ENCODE peak calls at places on chromosome 15, in ten cellular contexts. A is uterus, G is neuronal stem cell, P is upper lobe of left lung, I is IMR-90, O is H9, M is hepatocyte, L is fibroblast of lung, U is H1, F is testis. V is an unnamed sample.

GRCh38 chr15:87572381-87572780 is 684.2 kb downstream of the NTRK3 start:
- DNase-seq in A (no peak), G (no peak), P (no peak), I (no peak), O (no peak), M (no peak), L (peak; percentile 38), U (no peak), F (no peak), V (no peak)

GRCh38 chr15:66252411-66253295 is 897 bp downstream of the MEGF11 start:
- DNase-seq in A (no peak), G (peak; percentile 63), P (peak; percentile 93), I (no peak), O (peak; percentile 58), M (peak; percentile 80), L (peak; percentile 46), U (no peak), F (peak; percentile 58), V (peak; percentile 61)

GRCh38 chr15:85496551-85497545 is 116.4 kb downstream of the AKAP13 start:
- DNase-seq in A (no peak), G (no peak), P (no peak), I (no peak), O (no peak), M (no peak), L (no peak), U (no peak), F (no peak), V (no peak)

GRCh38 chr15:68431037-68431791 is 749 bp downstream of the ITGA11 start:
- DNase-seq in A (peak; percentile 77), G (peak; percentile 31), P (peak; percentile 88), I (no peak), O (peak; percentile 44), M (peak; percentile 40), L (no peak), U (no peak), F (peak; percentile 34), V (peak; percentile 68)

GRCh38 chr15:64070965-64071851 is 22.4 kb downstream of the CIAO2A start:
- DNase-seq in A (peak; percentile 85), G (no peak), P (no peak), I (peak; percentile 88), O (no peak), M (peak; percentile 83), L (peak; percentile 84), U (no peak), F (peak; percentile 61), V (peak; percentile 73)

GRCh38 chr15:63381301-63382192 is at the start of gene CA12:
- DNase-seq in A (peak; percentile 32), G (peak; percentile 38), P (peak; percentile 90), I (peak; percentile 55), O (peak; percentile 63), M (peak; percentile 68), L (peak; percentile 59), U (peak; percentile 34), F (peak; percentile 33), V (no peak)

GRCh38 chr15:92634641-92635272 is 20.8 kb downstream of the FAM174B start:
- DNase-seq in A (no peak), G (no peak), P (no peak), I (no peak), O (no peak), M (no peak), L (no peak), U (no peak), F (no peak), V (no peak)

GRCh38 chr15:67117356-67117755 is 52.0 kb downstream of the SMAD3 start:
- DNase-seq in A (no peak), G (no peak), P (no peak), I (peak; percentile 85), O (no peak), M (no peak), L (peak; percentile 69), U (no peak), F (no peak), V (no peak)

GRCh38 chr15:55774113-55774970 is 31.4 kb upstream of the PRTG start:
- DNase-seq in A (no peak), G (peak; percentile 62), P (no peak), I (peak; percentile 10), O (peak; percentile 79), M (peak; percentile 44), L (no peak), U (no peak), F (peak; percentile 62), V (peak; percentile 60)

GRCh38 chr15:95620934-95621579 is 709.4 kb upstream of the NR2F2 start:
- DNase-seq in A (no peak), G (no peak), P (no peak), I (peak; percentile 65), O (no peak), M (no peak), L (peak; percentile 10), U (no peak), F (no peak), V (no peak)

GRCh38 chr15:95624100-95624499 is 706.4 kb upstream of the NR2F2 start:
- DNase-seq in A (no peak), G (no peak), P (no peak), I (no peak), O (no peak), M (no peak), L (no peak), U (no peak), F (no peak), V (no peak)

GRCh38 chr15:95626501-95627361 is 703.8 kb upstream of the NR2F2 start:
- DNase-seq in A (no peak), G (peak; percentile 40), P (no peak), I (peak; percentile 20), O (peak; percentile 29), M (no peak), L (no peak), U (peak; percentile 1), F (no peak), V (no peak)

GRCh38 chr15:95624616-95625361 is 705.7 kb upstream of the NR2F2 start:
- DNase-seq in A (no peak), G (no peak), P (no peak), I (no peak), O (no peak), M (no peak), L (peak; percentile 17), U (no peak), F (no peak), V (no peak)

DNA sequence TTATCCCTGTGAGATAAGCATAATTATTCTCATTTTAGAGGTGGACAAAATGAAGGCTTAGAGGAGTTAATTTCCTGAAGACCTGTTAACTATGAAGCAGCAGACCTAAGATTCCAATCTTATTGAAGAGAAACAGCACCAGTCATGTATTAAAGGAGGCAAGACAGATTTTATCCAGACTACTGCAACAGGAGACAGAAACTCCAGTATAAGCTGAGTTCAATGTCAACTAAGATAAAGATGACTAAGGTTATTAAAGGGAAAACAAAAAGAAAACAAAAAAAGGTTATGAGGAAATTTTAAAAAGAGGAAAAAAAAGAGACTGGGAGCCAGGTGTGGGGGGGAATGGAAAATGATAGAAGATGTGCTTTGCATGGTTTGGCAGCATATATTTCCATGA is 707.7 kb upstream of the NR2F2 start:
- DNase-seq in A (no peak), G (no peak), P (no peak), I (no peak), O (no peak), M (no peak), L (no peak), U (no peak), F (no peak), V (no peak)
- H3K9me3 ChIP-seq in A (no peaks in the 10 kb centered on the region), G (peaks cover 8% of the 10 kb centered on the region), P (no peaks in the 10 kb centered on the region), I (no peaks in the 10 kb centered on the region), O (no peaks in the 10 kb centered on the region), M (no peaks in the 10 kb centered on the region), L (no peaks in the 10 kb centered on the region), U (no peaks in the 10 kb centered on the region), F (no peaks in the 10 kb centered on the region), V (no peaks in the 10 kb centered on the region)

GRCh38 chr15:71149645-71150557 is 34.6 kb downstream of the THSD4 start:
- DNase-seq in A (peak; percentile 80), G (no peak), P (no peak), I (no peak), O (no peak), M (no peak), L (peak; percentile 48), U (no peak), F (peak; percentile 22), V (no peak)
- H3K27ac ChIP-seq in A (peak overlapping the region; percentile 65), G (no peak overlapping the region), P (no peak overlapping the region), I (no peak overlapping the region), O (no peak overlapping the region), M (no peak overlapping the region), L (no peak overlapping the region), U (no peak overlapping the region), F (no peak overlapping the region), V (peak overlapping the region; percentile 86)

GRCh38 chr15:27808182-27808581 is 290.9 kb downstream of the OCA2 start:
- DNase-seq in A (no peak), G (no peak), P (no peak), I (no peak), O (no peak), M (no peak), L (no peak), U (no peak), F (no peak), V (no peak)
- H3K9me3 ChIP-seq in A (no peaks in the 10 kb centered on the region), G (no peaks in the 10 kb centered on the region), P (peaks cover 6% of the 10 kb centered on the region), I (peaks cover 35% of the 10 kb centered on the region), O (no peaks in the 10 kb centered on the region), M (no peaks in the 10 kb centered on the region), L (no peaks in the 10 kb centered on the region), U (no peaks in the 10 kb centered on the region), F (no peaks in the 10 kb centered on the region), V (no peaks in the 10 kb centered on the region)

GRCh38 chr15:90018216-90018831 is 17.2 kb downstream of the ZNF710 start:
- DNase-seq in A (no peak), G (no peak), P (no peak), I (no peak), O (no peak), M (no peak), L (no peak), U (no peak), F (no peak), V (no peak)

GRCh38 chr15:90022345-90022744 is 21.2 kb downstream of the ZNF710 start:
- DNase-seq in A (no peak), G (no peak), P (no peak), I (no peak), O (no peak), M (no peak), L (no peak), U (no peak), F (no peak), V (no peak)

GRCh38 chr15:90021108-90021507 is 20.0 kb downstream of the ZNF710 start:
- DNase-seq in A (no peak), G (no peak), P (no peak), I (no peak), O (no peak), M (no peak), L (no peak), U (no peak), F (no peak), V (no peak)

GRCh38 chr15:90020041-90020735 is 19.1 kb downstream of the ZNF710 start:
- DNase-seq in A (no peak), G (no peak), P (peak; percentile 47), I (no peak), O (no peak), M (no peak), L (no peak), U (no peak), F (no peak), V (no peak)

DNA sequence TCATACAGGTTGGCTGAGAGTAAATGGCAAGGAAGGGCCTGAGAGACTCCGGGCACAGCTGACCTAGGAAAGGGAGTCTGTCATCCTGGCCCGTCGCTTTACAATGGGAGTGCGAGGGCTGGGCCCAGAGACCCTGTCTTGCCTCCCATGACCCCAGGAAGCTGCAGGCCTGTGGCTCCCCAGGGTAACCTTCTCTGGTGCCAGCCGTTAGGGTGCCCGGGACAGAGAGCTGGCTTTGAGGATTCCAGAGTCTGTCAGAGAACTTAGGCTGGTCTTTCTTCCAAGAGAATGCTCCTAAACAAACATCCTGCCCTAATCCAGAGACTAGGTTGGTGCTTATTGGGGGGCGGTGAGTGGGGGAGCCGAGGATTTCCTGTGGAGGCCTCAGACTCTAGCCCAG is 18.5 kb downstream of the ZNF710 start:
- DNase-seq in A (no peak), G (no peak), P (no peak), I (no peak), O (no peak), M (no peak), L (no peak), U (no peak), F (no peak), V (no peak)
- H3K27ac ChIP-seq in A (no peak overlapping the region), G (no peak overlapping the region), P (peak overlapping the region; percentile 77), I (no peak overlapping the region), O (no peak overlapping the region), M (no peak overlapping the region), L (no peak overlapping the region), U (no peak overlapping the region), F (no peak overlapping the region), V (peak overlapping the region; percentile 47)